ENCODE peak calls at places on chromosomes 13 and 19, in seven cellular contexts. One of them, this sample, is unnamed.

GRCh38 chr19:10535613-10536012 is 8.1 kb upstream of the ATG4D start:
- DNase-seq in heart right ventricle: no peak
- DNase-seq in coronary artery: no peak
- DNase-seq in neural progenitor cell: no peak
- DNase-seq in AG09309: no peak
- DNase-seq in body of pancreas: no peak
- DNase-seq in dorsolateral prefrontal cortex: no peak
- DNase-seq in this sample: no peak

GRCh38 chr19:35142531-35143230 is 374 bp upstream of the FXYD7 start:
- DNase-seq in heart right ventricle: no peak
- DNase-seq in coronary artery: no peak
- DNase-seq in neural progenitor cell: peak
- DNase-seq in AG09309: no peak
- DNase-seq in body of pancreas: peak
- DNase-seq in dorsolateral prefrontal cortex: no peak
- DNase-seq in this sample: peak

GRCh38 chr13:99290890-99291289 is 16.3 kb downstream of the GPR183 start:
- DNase-seq in heart right ventricle: no peak
- DNase-seq in coronary artery: no peak
- DNase-seq in neural progenitor cell: no peak
- DNase-seq in AG09309: no peak
- DNase-seq in body of pancreas: no peak
- DNase-seq in dorsolateral prefrontal cortex: no peak
- DNase-seq in this sample: no peak

GRCh38 chr19:5976768-5977167 is 1.2 kb downstream of the RANBP3 start:
- DNase-seq in heart right ventricle: no peak
- DNase-seq in coronary artery: no peak
- DNase-seq in neural progenitor cell: no peak
- DNase-seq in AG09309: no peak
- DNase-seq in body of pancreas: no peak
- DNase-seq in dorsolateral prefrontal cortex: no peak
- DNase-seq in this sample: no peak

GRCh38 chr19:45104658-45105384 is 11.8 kb downstream of the PPP1R37 start:
- DNase-seq in heart right ventricle: no peak
- DNase-seq in coronary artery: no peak
- DNase-seq in neural progenitor cell: no peak
- DNase-seq in AG09309: no peak
- DNase-seq in body of pancreas: no peak
- DNase-seq in dorsolateral prefrontal cortex: no peak
- DNase-seq in this sample: no peak

GRCh38 chr13:46804391-46804815 is 7.4 kb upstream of the ESD start:
- DNase-seq in heart right ventricle: no peak
- DNase-seq in coronary artery: no peak
- DNase-seq in neural progenitor cell: no peak
- DNase-seq in AG09309: peak
- DNase-seq in body of pancreas: no peak
- DNase-seq in dorsolateral prefrontal cortex: no peak
- DNase-seq in this sample: no peak

GRCh38 chr13:46630419-46631183 is 77.6 kb downstream of the LRCH1 start:
- DNase-seq in heart right ventricle: no peak
- DNase-seq in coronary artery: no peak
- DNase-seq in neural progenitor cell: peak
- DNase-seq in AG09309: no peak
- DNase-seq in body of pancreas: no peak
- DNase-seq in dorsolateral prefrontal cortex: no peak
- DNase-seq in this sample: no peak

GRCh38 chr13:67048084-67048792 is 181.9 kb downstream of the PCDH9 start:
- DNase-seq in heart right ventricle: no peak
- DNase-seq in coronary artery: no peak
- DNase-seq in neural progenitor cell: peak
- DNase-seq in AG09309: no peak
- DNase-seq in body of pancreas: peak
- DNase-seq in dorsolateral prefrontal cortex: no peak
- DNase-seq in this sample: no peak

GRCh38 chr13:108834193-108834592 is 204.8 kb downstream of the MYO16 start:
- DNase-seq in heart right ventricle: no peak
- DNase-seq in coronary artery: no peak
- DNase-seq in neural progenitor cell: no peak
- DNase-seq in AG09309: no peak
- DNase-seq in body of pancreas: no peak
- DNase-seq in dorsolateral prefrontal cortex: no peak
- DNase-seq in this sample: no peak

GRCh38 chr19:35436477-35437141 is 11.4 kb upstream of the FFAR2 start:
- DNase-seq in heart right ventricle: peak
- DNase-seq in coronary artery: no peak
- DNase-seq in neural progenitor cell: no peak
- DNase-seq in AG09309: no peak
- DNase-seq in body of pancreas: peak
- DNase-seq in dorsolateral prefrontal cortex: no peak
- DNase-seq in this sample: no peak

GRCh38 chr13:23923031-23923430 is 25.7 kb upstream of the C1QTNF9B start:
- DNase-seq in heart right ventricle: no peak
- DNase-seq in coronary artery: no peak
- DNase-seq in neural progenitor cell: no peak
- DNase-seq in AG09309: no peak
- DNase-seq in body of pancreas: no peak
- DNase-seq in dorsolateral prefrontal cortex: no peak
- DNase-seq in this sample: no peak

GRCh38 chr13:23919006-23919405 is 21.7 kb upstream of the C1QTNF9B start:
- DNase-seq in heart right ventricle: no peak
- DNase-seq in coronary artery: no peak
- DNase-seq in neural progenitor cell: no peak
- DNase-seq in AG09309: no peak
- DNase-seq in body of pancreas: no peak
- DNase-seq in dorsolateral prefrontal cortex: no peak
- DNase-seq in this sample: no peak

GRCh38 chr13:23918208-23918607 is 20.9 kb upstream of the C1QTNF9B start:
- DNase-seq in heart right ventricle: no peak
- DNase-seq in coronary artery: no peak
- DNase-seq in neural progenitor cell: no peak
- DNase-seq in AG09309: no peak
- DNase-seq in body of pancreas: no peak
- DNase-seq in dorsolateral prefrontal cortex: no peak
- DNase-seq in this sample: no peak

GRCh38 chr13:23922005-23922932 is 25.0 kb upstream of the C1QTNF9B start:
- DNase-seq in heart right ventricle: no peak
- DNase-seq in coronary artery: no peak
- DNase-seq in neural progenitor cell: no peak
- DNase-seq in AG09309: no peak
- DNase-seq in body of pancreas: no peak
- DNase-seq in dorsolateral prefrontal cortex: no peak
- DNase-seq in this sample: no peak

GRCh38 chr13:23921451-23921888 is 24.2 kb upstream of the C1QTNF9B start:
- DNase-seq in heart right ventricle: peak
- DNase-seq in coronary artery: no peak
- DNase-seq in neural progenitor cell: peak
- DNase-seq in AG09309: peak
- DNase-seq in body of pancreas: peak
- DNase-seq in dorsolateral prefrontal cortex: no peak
- DNase-seq in this sample: no peak
- TF ChIP-seq CTCF in heart right ventricle: peak
- TF ChIP-seq CTCF in coronary artery: peak
- TF ChIP-seq CTCF in neural progenitor cell: peak
- TF ChIP-seq CTCF in AG09309: peak
- TF ChIP-seq CTCF in body of pancreas: peak
- TF ChIP-seq CTCF in dorsolateral prefrontal cortex: peak
- TF ChIP-seq CTCF in this sample: peak

GRCh38 chr19:32971012-32971595 is 654 bp downstream of the CEP89 start:
- DNase-seq in heart right ventricle: no peak
- DNase-seq in coronary artery: no peak
- DNase-seq in neural progenitor cell: no peak
- DNase-seq in AG09309: no peak
- DNase-seq in body of pancreas: no peak
- DNase-seq in dorsolateral prefrontal cortex: no peak
- DNase-seq in this sample: no peak

GRCh38 chr19:32966750-32967149 is 5.0 kb downstream of the CEP89 start:
- DNase-seq in heart right ventricle: no peak
- DNase-seq in coronary artery: no peak
- DNase-seq in neural progenitor cell: no peak
- DNase-seq in AG09309: no peak
- DNase-seq in body of pancreas: no peak
- DNase-seq in dorsolateral prefrontal cortex: no peak
- DNase-seq in this sample: no peak

GRCh38 chr19:32969549-32969948 is 2.2 kb downstream of the CEP89 start:
- DNase-seq in heart right ventricle: no peak
- DNase-seq in coronary artery: no peak
- DNase-seq in neural progenitor cell: no peak
- DNase-seq in AG09309: no peak
- DNase-seq in body of pancreas: no peak
- DNase-seq in dorsolateral prefrontal cortex: no peak
- DNase-seq in this sample: no peak

GRCh38 chr19:32976223-32976805 is 4.3 kb downstream of the FAAP24 start:
- DNase-seq in heart right ventricle: peak
- DNase-seq in coronary artery: no peak
- DNase-seq in neural progenitor cell: peak
- DNase-seq in AG09309: peak
- DNase-seq in body of pancreas: peak
- DNase-seq in dorsolateral prefrontal cortex: no peak
- DNase-seq in this sample: peak

GRCh38 chr19:32971715-32972540 is at the start of the genes CEP89 and FAAP24:
- DNase-seq in heart right ventricle: peak
- DNase-seq in coronary artery: peak
- DNase-seq in neural progenitor cell: peak
- DNase-seq in AG09309: peak
- DNase-seq in body of pancreas: peak
- DNase-seq in dorsolateral prefrontal cortex: peak
- DNase-seq in this sample: peak
- TF ChIP-seq CTCF in heart right ventricle: no peak
- TF ChIP-seq CTCF in coronary artery: no peak
- TF ChIP-seq CTCF in neural progenitor cell: no peak
- TF ChIP-seq CTCF in AG09309: no peak
- TF ChIP-seq CTCF in body of pancreas: peak
- TF ChIP-seq CTCF in dorsolateral prefrontal cortex: peak
- TF ChIP-seq CTCF in this sample: no peak

DNA sequence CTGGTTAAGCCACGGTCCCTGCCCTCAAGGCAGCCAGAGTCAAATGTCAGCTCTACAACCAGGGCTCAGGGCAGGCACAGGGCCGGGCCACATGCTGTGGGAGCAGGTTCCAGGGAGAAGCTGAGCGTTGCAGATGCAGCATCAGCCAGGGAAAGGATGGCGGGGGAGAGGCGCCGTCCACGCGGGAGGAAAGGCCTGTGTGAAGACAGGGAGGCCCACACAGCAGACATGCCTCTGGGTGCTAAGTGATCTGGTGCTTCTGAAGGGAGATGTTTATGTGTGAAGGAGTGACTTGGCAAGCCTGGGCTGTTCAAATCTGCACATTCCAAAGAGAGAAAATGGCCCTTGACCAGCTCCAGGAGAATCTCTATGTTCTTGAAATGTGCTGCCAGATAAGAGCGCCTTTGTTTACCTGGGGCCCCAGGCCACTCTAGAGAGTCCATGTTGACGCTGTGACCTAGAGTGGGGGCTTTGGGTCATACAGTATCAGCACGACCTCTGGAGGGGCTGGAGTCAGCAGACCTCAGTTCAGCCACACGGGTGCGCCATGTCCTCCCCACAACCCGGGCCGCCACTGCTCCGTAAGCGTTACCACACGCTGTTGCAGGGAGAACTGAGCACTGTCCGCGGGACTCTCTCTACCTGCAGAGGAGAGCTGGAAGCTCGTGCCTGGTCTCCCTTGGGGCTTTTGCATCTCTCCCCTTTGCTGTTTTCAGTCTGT is 15.9 kb upstream of the ATF5 start:
- DNase-seq in heart right ventricle: no peak
- DNase-seq in coronary artery: no peak
- DNase-seq in neural progenitor cell: no peak
- DNase-seq in AG09309: no peak
- DNase-seq in body of pancreas: no peak
- DNase-seq in dorsolateral prefrontal cortex: peak
- DNase-seq in this sample: no peak
- TF ChIP-seq CTCF in heart right ventricle: no peak
- TF ChIP-seq CTCF in coronary artery: no peak
- TF ChIP-seq CTCF in neural progenitor cell: peak
- TF ChIP-seq CTCF in AG09309: no peak
- TF ChIP-seq CTCF in body of pancreas: no peak
- TF ChIP-seq CTCF in dorsolateral prefrontal cortex: no peak
- TF ChIP-seq CTCF in this sample: no peak

GRCh38 chr19:14089412-14089661 is 1.2 kb downstream of the SAMD1 start:
- DNase-seq in heart right ventricle: no peak
- DNase-seq in coronary artery: no peak
- DNase-seq in neural progenitor cell: peak
- DNase-seq in AG09309: no peak
- DNase-seq in body of pancreas: no peak
- DNase-seq in dorsolateral prefrontal cortex: no peak
- DNase-seq in this sample: no peak
- TF ChIP-seq CTCF in heart right ventricle: no peak
- TF ChIP-seq CTCF in coronary artery: no peak
- TF ChIP-seq CTCF in neural progenitor cell: peak
- TF ChIP-seq CTCF in AG09309: peak
- TF ChIP-seq CTCF in body of pancreas: no peak
- TF ChIP-seq CTCF in dorsolateral prefrontal cortex: no peak
- TF ChIP-seq CTCF in this sample: peak

GRCh38 chr19:13029301-13029880 is 34.1 kb downstream of the NFIX start:
- DNase-seq in heart right ventricle: no peak
- DNase-seq in coronary artery: no peak
- DNase-seq in neural progenitor cell: no peak
- DNase-seq in AG09309: no peak
- DNase-seq in body of pancreas: no peak
- DNase-seq in dorsolateral prefrontal cortex: no peak
- DNase-seq in this sample: no peak

GRCh38 chr19:13027557-13027956 is 32.3 kb downstream of the NFIX start:
- DNase-seq in heart right ventricle: no peak
- DNase-seq in coronary artery: no peak
- DNase-seq in neural progenitor cell: no peak
- DNase-seq in AG09309: no peak
- DNase-seq in body of pancreas: no peak
- DNase-seq in dorsolateral prefrontal cortex: no peak
- DNase-seq in this sample: no peak

GRCh38 chr19:13028027-13028426 is 32.8 kb downstream of the NFIX start:
- DNase-seq in heart right ventricle: no peak
- DNase-seq in coronary artery: no peak
- DNase-seq in neural progenitor cell: no peak
- DNase-seq in AG09309: no peak
- DNase-seq in body of pancreas: no peak
- DNase-seq in dorsolateral prefrontal cortex: no peak
- DNase-seq in this sample: no peak

GRCh38 chr19:13031917-13032623 is 36.8 kb downstream of the NFIX start:
- DNase-seq in heart right ventricle: no peak
- DNase-seq in coronary artery: no peak
- DNase-seq in neural progenitor cell: peak
- DNase-seq in AG09309: no peak
- DNase-seq in body of pancreas: no peak
- DNase-seq in dorsolateral prefrontal cortex: peak
- DNase-seq in this sample: no peak

GRCh38 chr19:13029893-13030292 is 34.6 kb downstream of the NFIX start:
- DNase-seq in heart right ventricle: no peak
- DNase-seq in coronary artery: no peak
- DNase-seq in neural progenitor cell: peak
- DNase-seq in AG09309: no peak
- DNase-seq in body of pancreas: no peak
- DNase-seq in dorsolateral prefrontal cortex: peak
- DNase-seq in this sample: no peak
- TF ChIP-seq CTCF in heart right ventricle: no peak
- TF ChIP-seq CTCF in coronary artery: peak
- TF ChIP-seq CTCF in neural progenitor cell: peak
- TF ChIP-seq CTCF in AG09309: peak
- TF ChIP-seq CTCF in body of pancreas: peak
- TF ChIP-seq CTCF in dorsolateral prefrontal cortex: peak
- TF ChIP-seq CTCF in this sample: no peak